ENCODE peak calls at places on chromosomes 3 and 15, in nine cellular contexts. T is skeletal muscle cell; N is thoracic aorta; W is Calu3; X is stimulated activated effector memory CD8-positive, alpha-beta T cell treated with anti-CD3 and anti-CD28 coated beads, Interleukin-12 subunit alpha, Interleukin-12 subunit beta, amount 100 ng/mL, for 72 hours; F is CD8-positive, alpha-beta T cell; H is NCI-H345; K is naive B cell; R is GM06990. E is an unnamed sample.

GRCh38 chr15:67080900-67081431 is 15.6 kb downstream of the SMAD3 start:
- DNase-seq in T (peak; percentile 70), N (peak; percentile 55), W (no peak), X (peak; percentile 76), F (peak; percentile 45), H (no peak), K (peak; percentile 93), R (peak; percentile 83), E (peak; percentile 25)

GRCh38 chr3:50340404-50341329 is at the start of gene RASSF1:
- DNase-seq in T (no peak), N (no peak), W (no peak), X (peak; percentile 92), F (peak; percentile 70), H (no peak), K (peak; percentile 50), R (peak; percentile 86), E (peak; percentile 39)

GRCh38 chr3:110815008-110815583 is 256.5 kb upstream of the NECTIN3 start:
- DNase-seq in T (peak; percentile 79), N (no peak), W (no peak), X (no peak), F (no peak), H (no peak), K (no peak), R (no peak), E (no peak)

GRCh38 chr3:76367281-76367680 is 581.9 kb upstream of the ZNF717 start:
- DNase-seq in T (peak; percentile 29), N (no peak), W (no peak), X (no peak), F (no peak), H (no peak), K (no peak), R (no peak), E (no peak)

GRCh38 chr3:172844428-172844827 is 93.9 kb downstream of the ECT2 start:
- DNase-seq in T (no peak), N (no peak), W (no peak), X (no peak), F (no peak), H (no peak), K (no peak), R (no peak), E (no peak)

GRCh38 chr3:13022348-13023250 is 50.6 kb downstream of the IQSEC1 start:
- DNase-seq in T (peak; percentile 79), N (peak; percentile 50), W (peak; percentile 81), X (no peak), F (no peak), H (no peak), K (peak; percentile 61), R (peak; percentile 72), E (no peak)

GRCh38 chr3:44883213-44883955 is 9.0 kb downstream of the TGM4 start:
- DNase-seq in T (no peak), N (no peak), W (peak; percentile 7), X (no peak), F (no peak), H (no peak), K (no peak), R (no peak), E (no peak)

GRCh38 chr3:186165331-186165730 is 56.4 kb upstream of the ETV5 start:
- DNase-seq in T (no peak), N (no peak), W (no peak), X (no peak), F (no peak), H (no peak), K (no peak), R (no peak), E (no peak)

GRCh38 chr3:141405581-141405980 is 37.3 kb downstream of the ZBTB38 start:
- DNase-seq in T (no peak), N (no peak), W (no peak), X (no peak), F (no peak), H (no peak), K (no peak), R (no peak), E (no peak)

GRCh38 chr15:50224606-50225005 is 40.9 kb downstream of the HDC start:
- DNase-seq in T (no peak), N (no peak), W (no peak), X (no peak), F (no peak), H (no peak), K (no peak), R (no peak), E (no peak)

GRCh38 chr3:53775834-53776251 is 70.4 kb downstream of the CHDH start:
- DNase-seq in T (no peak), N (no peak), W (no peak), X (no peak), F (no peak), H (peak; percentile 74), K (no peak), R (no peak), E (no peak)

GRCh38 chr15:101162701-101163483 is 89.0 kb downstream of the CHSY1 start:
- DNase-seq in T (no peak), N (no peak), W (no peak), X (no peak), F (no peak), H (no peak), K (no peak), R (no peak), E (no peak)

GRCh38 chr3:3366391-3366790 is 186.9 kb upstream of the CRBN start:
- DNase-seq in T (no peak), N (no peak), W (no peak), X (no peak), F (no peak), H (no peak), K (no peak), R (no peak), E (no peak)

GRCh38 chr15:41494190-41494921 is 682 bp downstream of the ITPKA start:
- DNase-seq in T (no peak), N (no peak), W (peak; percentile 25), X (peak; percentile 73), F (peak; percentile 33), H (peak; percentile 25), K (peak; percentile 31), R (peak; percentile 59), E (no peak)

GRCh38 chr3:58630081-58630709 is 36.4 kb downstream of the FAM3D start:
- DNase-seq in T (no peak), N (peak; percentile 8), W (peak; percentile 76), X (peak; percentile 83), F (peak; percentile 67), H (peak; percentile 49), K (peak; percentile 42), R (no peak), E (peak; percentile 38)

GRCh38 chr15:33152502-33153109 is 41.9 kb downstream of the FMN1 start:
- DNase-seq in T (peak; percentile 66), N (no peak), W (no peak), X (no peak), F (no peak), H (no peak), K (no peak), R (no peak), E (no peak)

GRCh38 chr15:29183071-29183831 is 86.4 kb downstream of the NSMCE3 start:
- DNase-seq in T (no peak), N (no peak), W (no peak), X (no peak), F (no peak), H (peak; percentile 17), K (no peak), R (peak; percentile 13), E (no peak)

GRCh38 chr3:56133423-56133822 is 334.8 kb downstream of the ERC2 start:
- DNase-seq in T (peak; percentile 72), N (no peak), W (no peak), X (no peak), F (no peak), H (no peak), K (no peak), R (no peak), E (no peak)

GRCh38 chr3:158659454-158660237 is 12.8 kb downstream of the LXN start:
- DNase-seq in T (peak; percentile 41), N (no peak), W (peak; percentile 72), X (peak; percentile 68), F (peak; percentile 49), H (peak; percentile 11), K (no peak), R (no peak), E (peak; percentile 46)

GRCh38 chr15:33145447-33145846 is 49.1 kb downstream of the FMN1 start:
- DNase-seq in T (no peak), N (no peak), W (no peak), X (no peak), F (no peak), H (no peak), K (no peak), R (no peak), E (no peak)

GRCh38 chr15:60494108-60494507 is 15.2 kb upstream of the ICE2 start:
- DNase-seq in T (no peak), N (no peak), W (no peak), X (no peak), F (no peak), H (no peak), K (no peak), R (no peak), E (no peak)

GRCh38 chr15:101048191-101049011 is 129.2 kb downstream of the LRRK1 start:
- DNase-seq in T (no peak), N (no peak), W (no peak), X (peak; percentile 45), F (peak; percentile 7), H (no peak), K (no peak), R (no peak), E (no peak)

GRCh38 chr3:120145498-120146285 is 51.4 kb upstream of the GSK3B start:
- DNase-seq in T (peak; percentile 20), N (no peak), W (peak; percentile 31), X (no peak), F (no peak), H (no peak), K (no peak), R (no peak), E (no peak)

GRCh38 chr3:112101946-112102345 is 15.8 kb downstream of the C3orf52 start:
- DNase-seq in T (peak; percentile 87), N (no peak), W (no peak), X (no peak), F (no peak), H (no peak), K (no peak), R (no peak), E (no peak)

GRCh38 chr15:78640840-78641733 is at the start of gene CHRNB4:
- DNase-seq in T (no peak), N (no peak), W (peak; percentile 44), X (no peak), F (no peak), H (peak; percentile 7), K (peak; percentile 14), R (no peak), E (no peak)

GRCh38 chr15:39747326-39747725 is 35.3 kb downstream of the FSIP1 start:
- DNase-seq in T (peak; percentile 48), N (no peak), W (no peak), X (no peak), F (no peak), H (no peak), K (no peak), R (no peak), E (no peak)

GRCh38 chr3:191119415-191120295 is 79.4 kb upstream of the OSTN start:
- DNase-seq in T (no peak), N (no peak), W (no peak), X (no peak), F (no peak), H (no peak), K (no peak), R (no peak), E (no peak)

GRCh38 chr3:49006591-49007067 is 562 bp upstream of the WDR6 start:
- DNase-seq in T (no peak), N (no peak), W (no peak), X (no peak), F (peak; percentile 27), H (peak; percentile 7), K (no peak), R (no peak), E (no peak)

E was measured in effector CD4-positive, alpha-beta T cell.